ENCODE peak calls at places on chromosomes 7 and 10, in seven cellular contexts. U is brain microvascular endothelial cell, M is fibroblast of lung, P is colonic mucosa, J is endothelial cell, V is endodermal cell, T is transverse colon. S is an unnamed sample.

GRCh38 chr10:60453031-60453430 is 63.4 kb upstream of the ANK3 start:
- DNase-seq in U (no peak), M (no peak), P (no peak), J (no peak), V (no peak), T (no peak), S (no peak)

GRCh38 chr7:34208878-34209621 is 303.7 kb downstream of the BMPER start:
- DNase-seq in U (no peak), M (no peak), P (no peak), J (no peak), V (no peak), T (no peak), S (no peak)

GRCh38 chr7:33849004-33849403 is 56.3 kb upstream of the BMPER start:
- DNase-seq in U (no peak), M (no peak), P (no peak), J (no peak), V (no peak), T (no peak), S (no peak)

GRCh38 chr10:34815174-34816066 is at the start of gene PARD3:
- DNase-seq in U (no peak), M (peak), P (peak), J (peak), V (peak), T (peak), S (peak)

GRCh38 chr7:116710764-116711452 is 38.9 kb downstream of the MET start:
- DNase-seq in U (no peak), M (no peak), P (no peak), J (no peak), V (no peak), T (no peak), S (no peak)

GRCh38 chr10:57785546-57785945 is 482.1 kb downstream of the IPMK start:
- DNase-seq in U (no peak), M (no peak), P (no peak), J (no peak), V (no peak), T (no peak), S (no peak)

GRCh38 chr10:3958472-3958996 is 173.5 kb upstream of the KLF6 start:
- DNase-seq in U (no peak), M (no peak), P (no peak), J (no peak), V (no peak), T (no peak), S (no peak)

GRCh38 chr7:83178796-83179195 is 16.1 kb upstream of the PCLO start:
- DNase-seq in U (peak), M (no peak), P (no peak), J (no peak), V (no peak), T (no peak), S (no peak)

GRCh38 chr10:88831709-88832108 is 19.9 kb downstream of the ANKRD22 start:
- DNase-seq in U (no peak), M (no peak), P (no peak), J (no peak), V (no peak), T (no peak), S (no peak)

GRCh38 chr7:150997817-150998216 is 7.0 kb downstream of the NOS3 start:
- DNase-seq in U (no peak), M (no peak), P (no peak), J (no peak), V (peak), T (no peak), S (no peak)

GRCh38 chr10:110684800-110685446 is 40.8 kb downstream of the RBM20 start:
- DNase-seq in U (peak), M (peak), P (no peak), J (no peak), V (peak), T (no peak), S (no peak)

GRCh38 chr10:55629792-55630490 is 731.1 kb downstream of the ZWINT start:
- DNase-seq in U (peak), M (peak), P (peak), J (peak), V (peak), T (no peak), S (no peak)

GRCh38 chr7:79495544-79496272 is 42.2 kb upstream of the MAGI2 start:
- DNase-seq in U (peak), M (peak), P (no peak), J (no peak), V (no peak), T (no peak), S (no peak)

DNA sequence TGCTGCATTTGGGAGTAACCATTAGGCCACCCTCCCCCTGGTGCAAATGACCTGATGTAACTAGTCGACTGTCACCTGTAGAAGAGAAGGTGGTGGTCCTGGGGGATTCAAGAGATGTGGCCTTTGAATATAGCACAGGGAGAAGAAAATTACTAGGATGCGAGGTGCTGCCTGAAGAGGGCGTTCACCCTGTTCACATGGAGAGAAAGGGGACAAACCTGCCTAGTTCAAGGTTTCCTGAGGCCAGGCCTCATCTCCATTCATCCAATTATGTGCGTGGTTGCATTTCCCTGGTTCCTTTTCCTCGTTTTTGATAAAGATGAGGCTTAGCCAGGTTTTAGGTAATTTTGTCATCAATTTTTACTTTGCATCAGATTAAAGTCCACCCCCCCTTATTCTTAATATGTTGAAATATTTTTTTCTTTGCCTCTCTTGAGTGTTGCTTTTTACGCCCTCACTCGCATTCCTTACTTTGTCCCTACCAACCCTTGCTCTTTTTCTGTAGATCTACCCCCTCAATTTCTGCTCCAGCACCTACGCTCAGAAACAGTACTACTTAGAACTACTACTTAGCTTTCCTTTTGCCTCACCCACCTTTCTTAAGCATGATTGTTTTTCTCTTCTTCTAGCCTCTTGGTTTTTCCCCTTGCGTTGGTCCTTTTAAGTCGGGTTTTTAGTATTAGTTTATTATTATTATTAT is 13.7 kb downstream of the CLCN1 start:
- DNase-seq in U (no peak), M (no peak), P (no peak), J (no peak), V (no peak), T (no peak), S (no peak)
- TF ChIP-seq CTCF in U (no peak), M (no peak), P (no peak), J (no peak), V (peak), T (no peak), S (no peak)

DNA sequence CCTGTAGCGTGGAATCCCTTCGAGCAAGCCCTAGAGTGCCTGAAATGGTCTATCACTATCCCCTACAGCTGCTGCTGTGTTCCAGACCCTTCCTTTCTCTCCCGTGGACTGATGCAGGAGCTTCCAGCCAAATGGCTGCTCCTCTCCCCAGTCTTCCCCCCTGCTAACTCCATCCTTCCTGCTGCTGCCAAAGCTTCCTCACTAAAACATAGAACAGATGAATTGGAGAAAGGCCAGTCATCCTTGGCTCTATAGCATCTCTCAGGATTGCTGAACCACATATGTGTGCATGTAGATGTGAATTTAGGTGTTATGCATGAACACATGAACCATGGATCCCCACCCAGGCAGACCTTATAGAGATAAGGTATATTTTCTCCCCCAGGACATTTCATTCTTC is 60.7 kb downstream of the GPR26 start:
- DNase-seq in U (no peak), M (no peak), P (no peak), J (no peak), V (no peak), T (no peak), S (no peak)
- TF ChIP-seq CTCF in U (no peak), M (no peak), P (no peak), J (no peak), V (no peak), T (no peak), S (no peak)

DNA sequence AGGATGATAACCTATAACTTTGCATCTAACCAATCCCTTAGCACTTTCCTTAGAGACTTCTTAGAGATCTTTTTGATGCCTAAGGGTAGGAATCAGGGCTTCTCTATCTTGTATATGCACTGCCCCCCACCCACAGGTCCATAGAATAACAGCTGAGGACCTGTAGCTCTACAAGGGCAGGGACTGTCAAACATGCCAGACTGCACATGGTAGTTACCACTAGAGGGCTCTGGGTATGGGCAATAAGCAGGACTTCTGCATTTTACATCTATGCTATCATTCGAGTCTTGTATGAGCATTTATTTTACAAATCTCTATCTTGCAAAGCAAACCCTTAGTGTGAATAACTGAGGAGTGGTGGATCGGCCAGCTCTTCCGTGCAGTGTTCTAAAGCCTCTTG is 219.1 kb downstream of the WDR11 start:
- DNase-seq in U (no peak), M (no peak), P (peak), J (peak), V (peak), T (peak), S (no peak)
- TF ChIP-seq CTCF in U (no peak), M (no peak), P (peak), J (peak), V (peak), T (peak), S (peak)

DNA sequence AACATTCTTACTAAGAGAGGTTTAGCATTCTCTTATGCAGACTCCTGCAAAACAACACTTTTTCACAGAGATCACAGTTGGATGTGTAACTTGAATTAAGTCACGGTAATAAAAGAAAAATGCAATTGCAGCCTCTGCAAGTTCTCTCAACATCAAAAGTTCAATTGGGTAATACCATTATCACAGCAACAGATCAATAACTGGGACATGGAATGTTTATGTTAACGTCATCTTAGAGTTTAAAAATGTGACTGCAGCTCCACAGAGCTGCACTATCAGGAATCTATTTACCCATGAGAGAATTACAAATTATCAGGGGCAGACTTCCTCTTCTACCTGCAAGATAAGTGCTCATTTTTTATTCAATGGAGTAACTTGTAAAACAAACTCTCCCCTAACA is 86.7 kb downstream of the VSTM4 start:
- DNase-seq in U (no peak), M (no peak), P (no peak), J (no peak), V (no peak), T (no peak), S (no peak)
- TF ChIP-seq CTCF in U (no peak), M (no peak), P (no peak), J (no peak), V (no peak), T (no peak), S (no peak)

GRCh38 chr10:103350175-103350521 is 792 bp downstream of the PCGF6 start:
- DNase-seq in U (peak), M (no peak), P (no peak), J (no peak), V (no peak), T (no peak), S (no peak)
- TF ChIP-seq CTCF in U (no peak), M (no peak), P (no peak), J (no peak), V (no peak), T (no peak), S (no peak)

GRCh38 chr7:29806131-29806792 is at the start of gene WIPF3:
- DNase-seq in U (no peak), M (no peak), P (peak), J (peak), V (peak), T (peak), S (peak)

GRCh38 chr7:29808075-29808786 is 1.9 kb downstream of the WIPF3 start:
- DNase-seq in U (no peak), M (no peak), P (no peak), J (no peak), V (no peak), T (no peak), S (no peak)

GRCh38 chr7:29806793-29807178 is 478 bp downstream of the WIPF3 start:
- DNase-seq in U (no peak), M (no peak), P (no peak), J (no peak), V (no peak), T (peak), S (peak)

GRCh38 chr7:29805031-29805430 is 1.3 kb upstream of the WIPF3 start:
- DNase-seq in U (no peak), M (no peak), P (no peak), J (no peak), V (no peak), T (no peak), S (no peak)

GRCh38 chr7:29807179-29807841 is 1.0 kb downstream of the WIPF3 start:
- DNase-seq in U (no peak), M (no peak), P (peak), J (peak), V (peak), T (peak), S (peak)
- TF ChIP-seq CTCF in U (no peak), M (no peak), P (peak), J (no peak), V (peak), T (no peak), S (no peak)

DNA sequence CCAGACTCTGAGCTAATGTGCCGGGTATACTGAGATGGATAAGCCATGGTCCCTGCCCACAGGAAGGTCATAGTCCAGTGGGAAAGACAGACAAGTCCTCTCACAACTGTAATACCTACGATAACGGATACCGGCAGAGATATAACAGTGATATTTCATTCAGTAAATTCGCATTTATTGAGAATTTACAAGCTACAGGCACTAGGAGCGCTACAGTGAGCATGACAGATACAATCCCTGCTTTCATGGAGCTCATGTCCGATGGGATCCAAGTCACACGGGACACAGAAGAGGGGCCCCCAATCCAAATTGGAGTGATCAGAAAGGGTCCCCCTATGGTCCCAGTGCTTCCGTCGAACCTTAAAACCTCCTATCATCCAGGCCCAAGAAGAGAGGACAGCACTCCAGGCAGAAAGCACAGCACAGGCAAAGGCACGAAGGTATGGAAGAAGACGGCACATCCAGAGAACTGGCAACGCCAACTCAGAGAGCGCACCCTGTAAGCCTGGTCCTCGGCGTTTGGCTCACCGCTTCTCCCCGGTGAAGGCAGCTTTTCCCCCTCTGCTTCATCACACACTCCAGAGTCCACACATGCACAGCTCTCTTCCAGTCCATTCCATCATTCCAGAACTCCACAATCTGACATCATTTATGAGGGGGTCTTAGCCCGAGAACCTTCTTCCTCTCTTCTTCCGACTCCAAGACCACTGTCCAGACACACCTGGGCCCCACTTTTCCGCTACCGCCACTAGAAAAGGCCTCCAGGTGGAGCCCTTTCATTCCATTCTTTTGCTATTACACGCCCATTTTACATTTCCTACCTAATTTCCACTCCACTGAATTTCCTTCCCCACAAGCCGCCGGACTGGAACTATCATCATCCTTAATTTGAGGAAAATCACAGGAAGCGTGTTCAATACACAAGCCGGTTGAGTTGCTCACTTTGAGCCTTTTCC is 47.8 kb upstream of the NKX2-3 start:
- DNase-seq in U (no peak), M (no peak), P (no peak), J (peak), V (peak), T (no peak), S (no peak)
- TF ChIP-seq CTCF in U (peak), M (no peak), P (no peak), J (no peak), V (peak), T (peak), S (no peak)

DNA sequence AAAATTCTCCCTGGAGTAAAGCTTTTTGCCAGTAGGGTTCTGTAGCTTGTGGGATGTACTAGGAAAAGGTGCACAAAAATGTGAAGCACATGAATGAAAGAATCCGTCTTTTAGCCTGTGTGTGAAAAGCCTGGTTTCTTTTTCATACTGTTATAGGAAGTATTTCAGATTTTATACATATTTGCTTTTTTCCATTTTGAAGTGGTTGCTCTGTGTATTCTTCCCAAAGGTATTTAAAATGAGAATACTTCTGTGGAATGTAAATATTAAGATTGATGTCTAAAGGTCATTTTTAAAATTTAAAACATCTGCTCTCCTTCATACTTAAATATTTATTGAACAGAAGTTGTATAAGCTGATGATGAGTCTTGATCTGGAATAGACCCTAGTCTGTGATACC is 96.8 kb downstream of the CDK14 start:
- DNase-seq in U (no peak), M (no peak), P (no peak), J (no peak), V (no peak), T (no peak), S (no peak)
- TF ChIP-seq CTCF in U (no peak), M (no peak), P (no peak), J (no peak), V (no peak), T (no peak), S (no peak)

GRCh38 chr10:77456414-77456813 is 181.2 kb downstream of the KCNMA1 start:
- DNase-seq in U (no peak), M (no peak), P (peak), J (no peak), V (no peak), T (peak), S (no peak)
- TF ChIP-seq CTCF in U (no peak), M (peak), P (peak), J (no peak), V (no peak), T (peak), S (no peak)

S was measured in GM13976.